ENCODE peak calls at places on chromosomes 6 and 20, in five cellular contexts. Q, T, J, G and Y are unnamed samples.

GRCh38 chr6:16082367-16082766 is 46.5 kb upstream of the MYLIP start:
- DNase-seq in J (no peak), T (no peak), G (no peak), Q (no peak), Y (no peak)

GRCh38 chr20:32505723-32506473 is 79.2 kb downstream of the NOL4L start:
- DNase-seq in T (no peak), G (no peak), J (no peak), Q (no peak), Y (no peak)

GRCh38 chr6:8080338-8081151 is 16.4 kb upstream of the BLOC1S5 start:
- DNase-seq in T (no peak), J (no peak), Q (no peak), G (no peak), Y (no peak)

GRCh38 chr20:24745617-24746350 is 203.3 kb upstream of the CST7 start:
- DNase-seq in T (no peak), G (no peak), J (no peak), Q (no peak), Y (no peak)

GRCh38 chr20:1489764-1490436 is 1.3 kb downstream of the SIRPB2 start:
- DNase-seq in J (no peak), T (no peak), G (no peak), Q (no peak), Y (no peak)

GRCh38 chr6:75244063-75244575 is 518 bp upstream of the COX7A2 start:
- DNase-seq in J (no peak), T (no peak), Q (no peak), G (no peak), Y (no peak)

GRCh38 chr6:165052561-165053500 is 256.6 kb downstream of the C6orf118 start:
- DNase-seq in J (no peak), G (no peak), Q (no peak), T (no peak), Y (no peak)

GRCh38 chr6:113936093-113936934 is 34.6 kb downstream of the HDAC2 start:
- DNase-seq in J (peak), T (peak), G (no peak), Q (no peak), Y (no peak)